ENCODE peak calls at places on chromosomes 2 and 18, in four cellular contexts. One of them, this sample, is unnamed.

GRCh38 chr2:126825306-126825705 is 73.4 kb upstream of the TEX51 start:
- DNase-seq in tibial nerve: no peak
- DNase-seq in CD8-positive, alpha-beta memory T cell: no peak
- DNase-seq in HFF-Myc: no peak
- DNase-seq in this sample: no peak

GRCh38 chr2:233118601-233119000 is 58.5 kb downstream of the INPP5D start:
- DNase-seq in tibial nerve: no peak
- DNase-seq in CD8-positive, alpha-beta memory T cell: no peak
- DNase-seq in HFF-Myc: no peak
- DNase-seq in this sample: no peak

GRCh38 chr2:44120428-44120827 is 48.2 kb upstream of the PPM1B start:
- DNase-seq in tibial nerve: no peak
- DNase-seq in CD8-positive, alpha-beta memory T cell: no peak
- DNase-seq in HFF-Myc: peak
- DNase-seq in this sample: no peak

GRCh38 chr2:134327367-134327766 is 73.5 kb downstream of the MGAT5 start:
- DNase-seq in tibial nerve: no peak
- DNase-seq in CD8-positive, alpha-beta memory T cell: no peak
- DNase-seq in HFF-Myc: no peak
- DNase-seq in this sample: no peak

GRCh38 chr2:238927746-238928519 is 80.0 kb downstream of the TWIST2 start:
- DNase-seq in tibial nerve: no peak
- DNase-seq in CD8-positive, alpha-beta memory T cell: no peak
- DNase-seq in HFF-Myc: no peak
- DNase-seq in this sample: no peak

GRCh38 chr2:32310577-32310976 is 32.9 kb downstream of the YIPF4 start:
- DNase-seq in tibial nerve: no peak
- DNase-seq in CD8-positive, alpha-beta memory T cell: no peak
- DNase-seq in HFF-Myc: no peak
- DNase-seq in this sample: no peak

GRCh38 chr2:44655401-44655864 is 286.1 kb upstream of the SIX3 start:
- DNase-seq in tibial nerve: no peak
- DNase-seq in CD8-positive, alpha-beta memory T cell: no peak
- DNase-seq in HFF-Myc: no peak
- DNase-seq in this sample: no peak

GRCh38 chr18:7856733-7857132 is 289.6 kb downstream of the PTPRM start:
- DNase-seq in tibial nerve: no peak
- DNase-seq in CD8-positive, alpha-beta memory T cell: no peak
- DNase-seq in HFF-Myc: no peak
- DNase-seq in this sample: no peak

GRCh38 chr2:46992776-46993175 is 77.2 kb upstream of the MCFD2 start:
- DNase-seq in tibial nerve: no peak
- DNase-seq in CD8-positive, alpha-beta memory T cell: no peak
- DNase-seq in HFF-Myc: no peak
- DNase-seq in this sample: no peak

GRCh38 chr2:141055526-141055925 is 1075.3 kb downstream of the LRP1B start:
- DNase-seq in tibial nerve: no peak
- DNase-seq in CD8-positive, alpha-beta memory T cell: no peak
- DNase-seq in HFF-Myc: no peak
- DNase-seq in this sample: no peak

GRCh38 chr2:98347298-98348065 is 1.2 kb downstream of the CNGA3 start:
- DNase-seq in tibial nerve: no peak
- DNase-seq in CD8-positive, alpha-beta memory T cell: no peak
- DNase-seq in HFF-Myc: no peak
- DNase-seq in this sample: peak

GRCh38 chr2:145038041-145038525 is 518.2 kb upstream of the ZEB2 start:
- DNase-seq in tibial nerve: no peak
- DNase-seq in CD8-positive, alpha-beta memory T cell: no peak
- DNase-seq in HFF-Myc: no peak
- DNase-seq in this sample: no peak

GRCh38 chr18:51361130-51361860 is 163.8 kb upstream of the MEX3C start:
- DNase-seq in tibial nerve: no peak
- DNase-seq in CD8-positive, alpha-beta memory T cell: no peak
- DNase-seq in HFF-Myc: no peak
- DNase-seq in this sample: no peak

GRCh38 chr2:119491776-119492525 is 32.3 kb downstream of the SCTR start:
- DNase-seq in tibial nerve: no peak
- DNase-seq in CD8-positive, alpha-beta memory T cell: no peak
- DNase-seq in HFF-Myc: peak
- DNase-seq in this sample: peak

GRCh38 chr2:96423281-96423680 is 81.9 kb downstream of the NEURL3 start:
- DNase-seq in tibial nerve: no peak
- DNase-seq in CD8-positive, alpha-beta memory T cell: no peak
- DNase-seq in HFF-Myc: no peak
- DNase-seq in this sample: no peak

GRCh38 chr2:133802366-133802765 is 234.1 kb upstream of the NCKAP5 start:
- DNase-seq in tibial nerve: no peak
- DNase-seq in CD8-positive, alpha-beta memory T cell: no peak
- DNase-seq in HFF-Myc: no peak
- DNase-seq in this sample: no peak

GRCh38 chr2:168246072-168246482 is 1.3 kb downstream of the STK39 start:
- DNase-seq in tibial nerve: no peak
- DNase-seq in CD8-positive, alpha-beta memory T cell: no peak
- DNase-seq in HFF-Myc: no peak
- DNase-seq in this sample: peak

GRCh38 chr2:219509780-219510511 is 4.3 kb upstream of the ASIC4 start:
- DNase-seq in tibial nerve: peak
- DNase-seq in CD8-positive, alpha-beta memory T cell: peak
- DNase-seq in HFF-Myc: no peak
- DNase-seq in this sample: peak

GRCh38 chr2:110837421-110838409 is 105.3 kb downstream of the ACOXL start:
- DNase-seq in tibial nerve: no peak
- DNase-seq in CD8-positive, alpha-beta memory T cell: no peak
- DNase-seq in HFF-Myc: no peak
- DNase-seq in this sample: peak

GRCh38 chr2:84519332-84519957 is 3.1 kb downstream of the DNAH6 start:
- DNase-seq in tibial nerve: no peak
- DNase-seq in CD8-positive, alpha-beta memory T cell: no peak
- DNase-seq in HFF-Myc: no peak
- DNase-seq in this sample: no peak

GRCh38 chr2:143607446-143608110 is 478.4 kb downstream of the ARHGAP15 start:
- DNase-seq in tibial nerve: no peak
- DNase-seq in CD8-positive, alpha-beta memory T cell: no peak
- DNase-seq in HFF-Myc: no peak
- DNase-seq in this sample: peak